ENCODE peak calls at places on chromosome 5, in four cellular contexts. One of them, this sample, is unnamed.

GRCh38 chr5:148620696-148621095 is 33.6 kb downstream of the HTR4 start:
- DNase-seq in NCI-H1694 treated with DMSO at 0.1 percent for 48 hours: no peak
- DNase-seq in NCI-H2107: no peak
- DNase-seq in cardiac fibroblast: no peak
- DNase-seq in this sample: no peak

GRCh38 chr5:35151151-35151920 is 79.0 kb downstream of the PRLR start:
- DNase-seq in NCI-H1694 treated with DMSO at 0.1 percent for 48 hours: no peak
- DNase-seq in NCI-H2107: no peak
- DNase-seq in cardiac fibroblast: peak
- DNase-seq in this sample: no peak

GRCh38 chr5:109485030-109485429 is 75.3 kb upstream of the PJA2 start:
- DNase-seq in NCI-H1694 treated with DMSO at 0.1 percent for 48 hours: peak
- DNase-seq in NCI-H2107: peak
- DNase-seq in cardiac fibroblast: peak
- DNase-seq in this sample: no peak

GRCh38 chr5:6902597-6902996 is 189.4 kb downstream of the TENT4A start:
- DNase-seq in NCI-H1694 treated with DMSO at 0.1 percent for 48 hours: peak
- DNase-seq in NCI-H2107: no peak
- DNase-seq in cardiac fibroblast: no peak
- DNase-seq in this sample: no peak

GRCh38 chr5:158718738-158719505 is 380.8 kb downstream of the EBF1 start:
- DNase-seq in NCI-H1694 treated with DMSO at 0.1 percent for 48 hours: no peak
- DNase-seq in NCI-H2107: no peak
- DNase-seq in cardiac fibroblast: peak
- DNase-seq in this sample: no peak

GRCh38 chr5:114789773-114790402 is 379.8 kb downstream of the TRIM36 start:
- DNase-seq in NCI-H1694 treated with DMSO at 0.1 percent for 48 hours: no peak
- DNase-seq in NCI-H2107: no peak
- DNase-seq in cardiac fibroblast: peak
- DNase-seq in this sample: peak

GRCh38 chr5:137075163-137075970 is 423.8 kb downstream of the SPOCK1 start:
- DNase-seq in NCI-H1694 treated with DMSO at 0.1 percent for 48 hours: peak
- DNase-seq in NCI-H2107: no peak
- DNase-seq in cardiac fibroblast: peak
- DNase-seq in this sample: peak

GRCh38 chr5:180090769-180091546 is 19.4 kb upstream of the RNF130 start:
- DNase-seq in NCI-H1694 treated with DMSO at 0.1 percent for 48 hours: peak
- DNase-seq in NCI-H2107: peak
- DNase-seq in cardiac fibroblast: peak
- DNase-seq in this sample: no peak

GRCh38 chr5:173330151-173330855 is 2.1 kb upstream of the STC2 start:
- DNase-seq in NCI-H1694 treated with DMSO at 0.1 percent for 48 hours: no peak
- DNase-seq in NCI-H2107: no peak
- DNase-seq in cardiac fibroblast: no peak
- DNase-seq in this sample: no peak

GRCh38 chr5:5409151-5409810 is 13.2 kb upstream of the ICE1 start:
- DNase-seq in NCI-H1694 treated with DMSO at 0.1 percent for 48 hours: no peak
- DNase-seq in NCI-H2107: no peak
- DNase-seq in cardiac fibroblast: no peak
- DNase-seq in this sample: no peak

This sample was measured in D721Med.